ENCODE peak calls at places on chromosome 6, in six cellular contexts. Z is GM23338; D is A549; Q is fibroblast of mammary gland; N is astrocyte of the hippocampus; G is stimulated activated naive B cell treated with anti-CD40 and anti-IgM and Interleukin-4, amounts not matched to agents 10 μg/mL and 1 μg/mL and 100 μg/mL, for 72 hours. O is an unnamed sample.

GRCh38 chr6:89037156-89037900 is 43.2 kb upstream of the PNRC1 start:
- DNase-seq in D (no peak), N (peak; percentile 13), G (no peak), Z (no peak), Q (no peak), O (no peak)

GRCh38 chr6:3900744-3901351 is 51.7 kb downstream of the FAM50B start:
- DNase-seq in D (no peak), N (no peak), Q (no peak), G (no peak), Z (no peak), O (no peak)

GRCh38 chr6:77131426-77131825 is 331.9 kb downstream of the HTR1B start:
- DNase-seq in Z (no peak), G (no peak), D (no peak), N (no peak), Q (no peak), O (no peak)

GRCh38 chr6:10030942-10031537 is 383.8 kb downstream of the TFAP2A start:
- DNase-seq in N (peak; percentile 5), D (no peak), Z (peak; percentile 79), G (no peak), Q (no peak), O (no peak)

GRCh38 chr6:142531727-142532126 is 229.9 kb downstream of the ADGRG6 start:
- DNase-seq in Q (no peak), D (no peak), G (no peak), N (peak; percentile 63), Z (no peak), O (no peak)

GRCh38 chr6:57089265-57089664 is 723 bp upstream of the ZNF451 start:
- DNase-seq in D (no peak), N (no peak), Q (no peak), Z (no peak), G (no peak), O (no peak)

GRCh38 chr6:113856011-113856551 is 1.1 kb upstream of the MARCKS start:
- DNase-seq in Q (peak; percentile 49), Z (peak; percentile 44), D (peak; percentile 38), G (peak; percentile 1), N (peak; percentile 73), O (peak; percentile 71)

GRCh38 chr6:157615411-157615763 is 207.7 kb upstream of the SNX9 start:
- DNase-seq in D (peak; percentile 6), G (no peak), Q (peak; percentile 29), Z (no peak), N (peak; percentile 48), O (no peak)

GRCh38 chr6:115137910-115138309 is 795.1 kb upstream of the HS3ST5 start:
- DNase-seq in N (no peak), D (no peak), Z (peak; percentile 2), G (no peak), Q (no peak), O (no peak)

GRCh38 chr6:157798851-157799250 is 24.2 kb upstream of the SNX9 start:
- DNase-seq in Z (no peak), D (no peak), N (no peak), G (no peak), Q (no peak), O (no peak)

GRCh38 chr6:105370316-105370715 is 32.6 kb downstream of the PREP start:
- DNase-seq in G (no peak), N (peak; percentile 29), Q (no peak), Z (no peak), D (no peak), O (no peak)

GRCh38 chr6:56899311-56899710 is 55.6 kb upstream of the BEND6 start:
- DNase-seq in G (no peak), D (no peak), N (peak; percentile 70), Z (no peak), Q (peak; percentile 52), O (peak; percentile 76)

GRCh38 chr6:11120273-11121005 is 8.9 kb upstream of the ERVFRD-1 start:
- DNase-seq in Q (peak; percentile 69), Z (no peak), N (peak; percentile 45), D (no peak), G (no peak), O (peak; percentile 4)

GRCh38 chr6:168906251-168906845 is 347.3 kb downstream of the THBS2 start:
- DNase-seq in G (no peak), D (no peak), N (no peak), Z (no peak), Q (no peak), O (no peak)

GRCh38 chr6:159094444-159095252 is 49.9 kb upstream of the TAGAP start:
- DNase-seq in Q (no peak), D (no peak), Z (no peak), G (peak; percentile 84), N (no peak), O (no peak)

GRCh38 chr6:163416640-163417253 is 2.2 kb downstream of the QKI start:
- DNase-seq in Z (peak; percentile 84), Q (peak; percentile 87), N (peak; percentile 88), D (peak; percentile 75), G (no peak), O (peak; percentile 88)

GRCh38 chr6:162765251-162765650 is 37.5 kb downstream of the PACRG start:
- DNase-seq in D (no peak), Q (no peak), G (no peak), N (no peak), Z (no peak), O (no peak)

GRCh38 chr6:24060982-24061754 is 64.8 kb upstream of the NRSN1 start:
- DNase-seq in G (no peak), Q (no peak), N (no peak), D (no peak), Z (no peak), O (no peak)

GRCh38 chr6:136967874-136968752 is 46.0 kb downstream of the SLC35D3 start:
- DNase-seq in N (peak; percentile 82), Z (peak; percentile 90), D (peak; percentile 72), G (peak; percentile 58), Q (peak; percentile 72), O (peak; percentile 78)

GRCh38 chr6:41938590-41938989 is 3.0 kb downstream of the CCND3 start:
- DNase-seq in N (no peak), D (no peak), Z (no peak), G (no peak), Q (no peak), O (no peak)

GRCh38 chr6:147217840-147218404 is 13.7 kb downstream of the STXBP5 start:
- DNase-seq in G (no peak), D (no peak), N (no peak), Z (no peak), Q (no peak), O (no peak)

GRCh38 chr6:168043193-168043847 is 35.7 kb downstream of the FRMD1 start:
- DNase-seq in Q (no peak), D (no peak), N (no peak), G (no peak), Z (no peak), O (no peak)

GRCh38 chr6:150567823-150568383 is 31.8 kb upstream of the PLEKHG1 start:
- DNase-seq in Q (no peak), D (no peak), Z (no peak), N (peak; percentile 68), G (no peak), O (peak; percentile 32)

GRCh38 chr6:118509009-118509617 is 39.0 kb upstream of the PLN start:
- DNase-seq in Z (peak; percentile 52), D (peak; percentile 30), G (no peak), Q (peak; percentile 54), N (peak; percentile 49), O (peak; percentile 58)

GRCh38 chr6:150403458-150404245 is 34.8 kb downstream of the IYD start:
- DNase-seq in Q (peak; percentile 87), G (no peak), N (peak; percentile 96), D (peak; percentile 48), Z (no peak), O (peak; percentile 76)

GRCh38 chr6:124888581-124889371 is 73.5 kb upstream of the RNF217 start:
- DNase-seq in N (no peak), Z (no peak), Q (peak; percentile 7), D (peak; percentile 26), G (no peak), O (no peak)

GRCh38 chr6:36980876-36981619 is 4.9 kb downstream of the MTCH1 start:
- DNase-seq in G (no peak), N (no peak), Q (no peak), Z (peak; percentile 73), D (no peak), O (peak; percentile 19)

GRCh38 chr6:148404456-148405022 is 61.9 kb downstream of the SASH1 start:
- DNase-seq in Z (peak; percentile 41), G (no peak), D (no peak), Q (no peak), N (no peak), O (no peak)

GRCh38 chr6:118305081-118305480 is 243.0 kb upstream of the PLN start:
- DNase-seq in Z (no peak), Q (no peak), N (no peak), D (no peak), G (no peak), O (no peak)

GRCh38 chr6:33962673-33963072 is 158.9 kb upstream of the MLN start:
- DNase-seq in Q (no peak), N (no peak), D (no peak), G (no peak), Z (no peak), O (no peak)

GRCh38 chr6:138162947-138163569 is 1.3 kb downstream of the ARFGEF3 start:
- DNase-seq in N (no peak), Z (peak; percentile 43), Q (no peak), G (no peak), D (no peak), O (no peak)

GRCh38 chr6:136822379-136823127 is at the start of gene PEX7:
- DNase-seq in Q (peak; percentile 92), N (peak; percentile 96), D (peak; percentile 89), G (peak; percentile 88), Z (peak; percentile 95), O (peak; percentile 96)

GRCh38 chr6:115191989-115192388 is 849.2 kb upstream of the HS3ST5 start:
- DNase-seq in D (no peak), Q (no peak), Z (no peak), G (no peak), N (no peak), O (no peak)

GRCh38 chr6:127841811-127842210 is 59.0 kb downstream of the THEMIS start:
- DNase-seq in Q (peak; percentile 31), D (no peak), G (no peak), Z (no peak), N (peak; percentile 12), O (peak; percentile 57)

GRCh38 chr6:28838634-28839442 is 84.9 kb downstream of the TRIM27 start:
- DNase-seq in G (peak; percentile 69), Q (peak; percentile 85), N (peak; percentile 88), Z (peak; percentile 96), D (peak; percentile 88), O (peak; percentile 91)

GRCh38 chr6:42010185-42010872 is 40.0 kb upstream of the TAF8 start:
- DNase-seq in Q (no peak), N (no peak), D (no peak), Z (peak; percentile 71), G (no peak), O (no peak)

GRCh38 chr6:93784794-93785757 is 365.7 kb upstream of the EPHA7 start:
- DNase-seq in Q (peak; percentile 99), N (peak; percentile 62), G (no peak), D (peak; percentile 31), Z (no peak), O (peak; percentile 84)

O was measured in GM23248.